ENCODE peak calls at places on chromosome 12, in five cellular contexts. N, X, H, M and J are unnamed samples.

GRCh38 chr12:103391103-103391502 is 104.7 kb downstream of the C12orf42 start:
- DNase-seq in H (no peak), X (no peak), N (no peak), M (no peak), J (no peak)

GRCh38 chr12:93786669-93787397 is 109.7 kb downstream of the CRADD start:
- DNase-seq in X (no peak), N (no peak), M (no peak), H (peak), J (no peak)

GRCh38 chr12:12714276-12715001 is 2.7 kb upstream of the CDKN1B start:
- DNase-seq in X (peak), H (peak), N (no peak), M (peak), J (peak)

GRCh38 chr12:107622005-107622404 is 63.6 kb upstream of the PWP1 start:
- DNase-seq in X (peak), M (peak), H (peak), N (no peak), J (no peak)

GRCh38 chr12:52120951-52121847 is 41.7 kb downstream of the SMIM41 start:
- DNase-seq in M (no peak), N (no peak), H (no peak), X (no peak), J (peak)

GRCh38 chr12:109612975-109613502 is 39.4 kb downstream of the MVK start:
- DNase-seq in X (peak), M (no peak), H (peak), N (peak), J (no peak)

GRCh38 chr12:8953773-8954402 is 4.4 kb upstream of the M6PR start:
- DNase-seq in M (no peak), N (no peak), H (no peak), X (no peak), J (peak)

GRCh38 chr12:27969011-27969900 is 3.3 kb downstream of the PTHLH start:
- DNase-seq in H (peak), X (peak), M (peak), N (peak), J (peak)